ENCODE peak calls at places on chromosomes 2 and 18, in seven cellular contexts. J is IMR-90, U is neuronal stem cell, W is H1, R is trophoblast cell, D is mesendoderm, Y is mesenchymal stem cell. S is an unnamed sample.
A peak's percentile ranks its signal among the peaks of the same experiment; 100 is the strongest.

GRCh38 chr2:85243101-85244072 is 84.4 kb downstream of the TGOLN2 start:
- DNase-seq in J (no peak), U (no peak), W (no peak), R (peak; percentile 79), D (peak; percentile 80), Y (no peak), S (peak; percentile 78)

GRCh38 chr2:120901213-120901612 is 165.5 kb downstream of the GLI2 start:
- DNase-seq in J (no peak), U (no peak), W (no peak), R (no peak), D (no peak), Y (peak; percentile 41), S (no peak)

GRCh38 chr2:152924722-152925121 is 206.3 kb downstream of the ARL6IP6 start:
- DNase-seq in J (no peak), U (no peak), W (no peak), R (no peak), D (peak; percentile 3), Y (no peak), S (no peak)

GRCh38 chr18:74895686-74896085 is 298.0 kb downstream of the ZNF407 start:
- DNase-seq in J (peak; percentile 70), U (no peak), W (no peak), R (no peak), D (no peak), Y (peak; percentile 32), S (no peak)

GRCh38 chr2:99608092-99608491 is 118.3 kb upstream of the REV1 start:
- DNase-seq in J (no peak), U (no peak), W (no peak), R (no peak), D (peak; percentile 19), Y (no peak), S (no peak)

GRCh38 chr2:7203056-7203467 is 285.9 kb downstream of the RNF144A start:
- DNase-seq in J (peak; percentile 56), U (peak; percentile 59), W (no peak), R (peak; percentile 73), D (peak; percentile 62), Y (peak; percentile 63), S (peak; percentile 51)

GRCh38 chr2:187302619-187303018 is 145.4 kb downstream of the CALCRL start:
- DNase-seq in J (peak; percentile 36), U (no peak), W (no peak), R (no peak), D (no peak), Y (peak; percentile 23), S (no peak)

GRCh38 chr2:86011449-86011941 is 94.2 kb downstream of the POLR1A start:
- DNase-seq in J (no peak), U (no peak), W (no peak), R (no peak), D (no peak), Y (no peak), S (no peak)

GRCh38 chr2:96271995-96272394 is 6.0 kb downstream of the CIAO1 start:
- DNase-seq in J (no peak), U (no peak), W (no peak), R (no peak), D (no peak), Y (no peak), S (no peak)

GRCh38 chr2:30300456-30301221 is 69.3 kb downstream of the LBH start:
- DNase-seq in J (peak; percentile 96), U (no peak), W (no peak), R (no peak), D (no peak), Y (peak; percentile 98), S (no peak)

GRCh38 chr18:63705401-63705800 is 2.6 kb downstream of the SERPINB11 start:
- DNase-seq in J (no peak), U (no peak), W (no peak), R (no peak), D (no peak), Y (no peak), S (no peak)

DNA sequence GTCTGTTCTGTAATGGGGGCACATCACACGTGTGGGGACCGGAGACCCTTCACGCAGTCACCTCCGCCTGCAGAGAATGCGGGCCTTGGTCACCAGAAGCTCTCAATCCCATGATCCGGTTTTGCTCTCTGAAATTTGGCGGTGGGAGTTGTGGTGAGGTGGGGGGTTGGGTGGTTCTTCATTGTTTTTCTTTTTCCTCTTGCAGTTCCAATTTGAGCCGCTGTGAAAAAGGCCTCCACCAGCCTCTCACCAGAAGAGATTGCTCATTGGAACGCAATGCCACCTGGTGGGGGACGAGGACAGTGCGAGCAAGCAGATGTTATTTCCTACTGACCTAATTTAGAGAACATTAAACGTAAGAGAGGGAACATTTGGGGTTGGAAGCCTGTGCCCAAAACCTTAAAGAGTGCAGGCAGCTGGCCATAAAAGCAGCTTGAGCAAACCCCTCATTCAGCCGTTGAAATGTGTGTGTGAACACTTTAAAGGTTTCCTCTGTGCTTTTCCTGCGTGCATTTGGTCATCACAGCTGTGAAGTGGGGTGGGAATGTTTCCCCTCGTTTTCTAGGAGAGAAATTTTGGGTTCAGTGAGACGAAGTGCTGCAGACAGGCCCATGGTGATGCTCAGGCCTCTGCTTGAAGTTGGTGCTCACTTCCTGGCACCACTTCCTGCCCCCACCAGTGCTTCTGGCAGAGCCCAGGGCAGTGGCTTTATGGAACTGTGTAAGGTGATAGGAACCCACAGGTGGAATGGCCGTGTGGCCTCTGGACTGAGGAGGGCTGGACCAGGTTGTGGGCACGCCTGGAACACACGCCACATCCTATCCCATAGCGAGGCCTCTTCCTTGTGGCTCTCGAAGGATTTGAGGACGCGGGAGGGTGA is 61.7 kb downstream of the ZCCHC2 start:
- DNase-seq in J (peak; percentile 88), U (peak; percentile 84), W (peak; percentile 77), R (peak; percentile 94), D (peak; percentile 94), Y (peak; percentile 88), S (peak; percentile 91)
- H3K4me2 ChIP-seq in J (peak overlapping the region; percentile 48), U (peak overlapping the region; percentile 40), W (peak overlapping the region; percentile 55), R (peak overlapping the region; percentile 54), D (peak overlapping the region; percentile 14), Y (peak overlapping the region; percentile 68), S (peak overlapping the region; percentile 14)

GRCh38 chr2:214899751-214900150 is 90.3 kb upstream of the BARD1 start:
- DNase-seq in J (no peak), U (no peak), W (no peak), R (peak; percentile 84), D (no peak), Y (no peak), S (no peak)

GRCh38 chr2:214902273-214902672 is 92.8 kb upstream of the BARD1 start:
- DNase-seq in J (no peak), U (peak; percentile 47), W (no peak), R (no peak), D (no peak), Y (no peak), S (no peak)

GRCh38 chr2:214904634-214905033 is 95.2 kb upstream of the BARD1 start:
- DNase-seq in J (no peak), U (no peak), W (peak; percentile 13), R (peak; percentile 9), D (no peak), Y (no peak), S (peak; percentile 39)

GRCh38 chr2:214904176-214904575 is 94.7 kb upstream of the BARD1 start:
- DNase-seq in J (no peak), U (no peak), W (no peak), R (no peak), D (no peak), Y (no peak), S (no peak)
- H2AK5ac ChIP-seq in J (no peak overlapping the region), U (no peak overlapping the region), W (no peak overlapping the region), R (no peak overlapping the region), D (no peak overlapping the region), Y (no peak overlapping the region), S (no peak overlapping the region)

GRCh38 chr2:169395821-169396374 is 33.6 kb upstream of the LRP2 start:
- DNase-seq in J (no peak), U (no peak), W (no peak), R (no peak), D (no peak), Y (no peak), S (peak; percentile 28)
- H3K4me2 ChIP-seq in J (no peak overlapping the region), U (no peak overlapping the region), W (no peak overlapping the region), R (no peak overlapping the region), D (no peak overlapping the region), Y (no peak overlapping the region), S (no peak overlapping the region)

DNA sequence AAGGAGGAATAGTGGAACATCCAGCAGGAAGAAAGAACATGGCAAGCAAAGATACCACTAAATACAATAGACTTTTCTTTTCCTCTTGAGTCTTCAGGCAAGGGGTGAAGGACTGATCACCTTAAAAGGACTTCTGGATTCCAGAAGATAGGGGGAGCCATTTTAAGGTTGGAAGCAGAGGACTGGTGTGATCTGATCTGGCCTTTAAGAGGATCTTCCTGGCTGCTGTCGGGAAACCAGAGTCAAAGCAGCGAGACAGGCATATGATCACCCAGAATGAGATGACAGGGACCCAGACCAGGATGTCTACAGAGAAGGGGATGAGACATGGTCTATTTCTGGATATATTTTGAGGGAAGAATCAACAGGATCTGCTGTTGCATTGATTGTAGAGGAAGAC is 558.0 kb downstream of the STK39 start:
- DNase-seq in J (no peak), U (no peak), W (peak; percentile 39), R (no peak), D (peak; percentile 94), Y (no peak), S (peak; percentile 55)
- H2AK5ac ChIP-seq in J (no peak overlapping the region), U (no peak overlapping the region), W (no peak overlapping the region), R (no peak overlapping the region), D (no peak overlapping the region), Y (no peak overlapping the region), S (no peak overlapping the region)

DNA sequence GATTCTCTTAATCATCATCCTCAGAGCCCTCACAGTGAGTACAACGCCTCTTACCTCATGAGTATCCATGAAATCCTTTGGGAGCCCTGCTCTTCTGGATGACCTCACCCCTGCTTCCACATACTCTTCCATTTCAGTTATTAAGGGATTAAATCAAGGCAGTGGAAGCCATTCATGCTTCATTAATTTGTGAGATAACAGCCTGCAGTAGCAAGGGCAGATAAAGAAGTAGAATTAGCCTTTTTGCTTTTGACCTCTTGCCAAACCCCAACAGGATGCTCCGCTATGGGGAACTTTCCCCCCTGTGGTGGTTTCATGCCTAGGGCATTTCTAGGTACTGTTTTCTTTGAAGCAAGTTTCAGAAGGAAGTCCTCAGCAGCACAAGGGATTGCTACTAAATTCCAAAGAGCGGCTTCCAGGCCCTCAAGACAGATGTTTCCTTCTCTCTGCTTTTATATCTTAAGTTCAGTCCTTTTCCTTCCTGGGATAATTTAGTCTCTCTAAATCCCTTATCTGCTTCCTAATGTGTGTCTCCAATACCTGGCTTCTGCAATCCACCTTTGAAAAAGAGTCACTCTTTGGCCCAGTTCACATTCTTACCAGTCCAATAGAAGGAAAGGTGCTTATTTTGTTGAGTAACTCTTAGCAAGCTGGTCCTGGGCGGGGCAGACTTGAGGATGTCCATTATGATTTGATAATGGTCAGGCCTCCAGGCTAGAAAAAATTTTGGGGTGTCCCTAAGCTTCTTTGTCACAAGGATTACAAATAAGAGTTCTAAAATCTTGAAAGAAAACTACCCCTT is 76.9 kb downstream of the MYO1B start:
- DNase-seq in J (peak; percentile 51), U (peak; percentile 20), W (peak; percentile 56), R (peak; percentile 38), D (peak; percentile 97), Y (peak; percentile 61), S (peak; percentile 81)
- H3K4me2 ChIP-seq in J (no peak overlapping the region), U (no peak overlapping the region), W (peak overlapping the region; percentile 32), R (no peak overlapping the region), D (no peak overlapping the region), Y (no peak overlapping the region), S (peak overlapping the region; percentile 44)

S was measured in H9.